ENCODE peak calls at places on chromosomes 13 and 19, in four cellular contexts. W is GM23248; I is iPS-NIHi11; Q is stimulated activated CD8-positive, alpha-beta memory T cell treated with anti-CD3 and anti-CD28 coated beads, Interleukin-2, amount 100 ng/mL, for 1 hour. S is an unnamed sample.

GRCh38 chr19:5001547-5002131 is 32.7 kb downstream of the KDM4B start:
- DNase-seq in W (peak; percentile 81), I (peak; percentile 78), Q (no peak), S (no peak)

GRCh38 chr13:112184261-112184660 is 117.3 kb downstream of the SOX1 start:
- DNase-seq in W (no peak), I (no peak), Q (no peak), S (no peak)

GRCh38 chr19:13684021-13684420 is 80.3 kb upstream of the MRI1 start:
- DNase-seq in W (no peak), I (no peak), Q (no peak), S (no peak)

GRCh38 chr13:39051157-39051556 is 12.9 kb downstream of the NHLRC3 start:
- DNase-seq in W (peak; percentile 69), I (peak; percentile 12), Q (no peak), S (no peak)

GRCh38 chr19:50607874-50608785 is 31.6 kb downstream of the SYT3 start:
- DNase-seq in W (peak; percentile 73), I (peak; percentile 89), Q (peak; percentile 24), S (peak; percentile 8)

GRCh38 chr13:53637971-53638547 is 609.4 kb downstream of the OLFM4 start:
- DNase-seq in W (no peak), I (no peak), Q (no peak), S (no peak)

GRCh38 chr19:51514866-51515481 is 13.4 kb upstream of the SIGLEC12 start:
- DNase-seq in W (peak; percentile 65), I (peak; percentile 67), Q (no peak), S (peak; percentile 7)

GRCh38 chr13:95301135-95301946 is at the start of gene ABCC4:
- DNase-seq in W (peak; percentile 90), I (peak; percentile 92), Q (peak; percentile 2), S (peak; percentile 27)

GRCh38 chr13:82323101-82323500 is 1559.2 kb downstream of the SLITRK1 start:
- DNase-seq in W (no peak), I (no peak), Q (no peak), S (no peak)

GRCh38 chr13:41257535-41257934 is 5.8 kb downstream of the MTRF1 start:
- DNase-seq in W (no peak), I (no peak), Q (no peak), S (no peak)

GRCh38 chr13:22064854-22065646 is 394.2 kb downstream of the FGF9 start:
- DNase-seq in W (no peak), I (no peak), Q (no peak), S (no peak)

GRCh38 chr13:31761951-31762350 is 22.6 kb downstream of the RXFP2 start:
- DNase-seq in W (peak; percentile 69), I (no peak), Q (no peak), S (no peak)

GRCh38 chr13:94020833-94021232 is 458.6 kb downstream of the DCT start:
- DNase-seq in W (peak; percentile 65), I (no peak), Q (no peak), S (no peak)

GRCh38 chr19:14772467-14772866 is 5.9 kb downstream of the ADGRE2 start:
- DNase-seq in W (no peak), I (no peak), Q (no peak), S (no peak)

GRCh38 chr19:47512183-47512947 is 2.5 kb downstream of the NAPA start:
- DNase-seq in W (peak; percentile 79), I (no peak), Q (no peak), S (no peak)

GRCh38 chr19:46660601-46661019 is 372 bp downstream of the DACT3 start:
- DNase-seq in W (no peak), I (no peak), Q (no peak), S (no peak)

GRCh38 chr19:16614941-16615340 is 13.1 kb downstream of the MED26 start:
- DNase-seq in W (no peak), I (no peak), Q (no peak), S (no peak)

GRCh38 chr19:46573679-46574522 is 27.2 kb upstream of the CALM3 start:
- DNase-seq in W (no peak), I (no peak), Q (no peak), S (no peak)

GRCh38 chr13:74695021-74695800 is 561.0 kb upstream of the KLF12 start:
- DNase-seq in W (peak; percentile 32), I (no peak), Q (no peak), S (no peak)

GRCh38 chr13:113474179-113474578 is 16.3 kb downstream of the DCUN1D2 start:
- DNase-seq in W (peak; percentile 23), I (no peak), Q (no peak), S (no peak)

GRCh38 chr13:25756916-25757315 is 294.9 kb downstream of the SHISA2 start:
- DNase-seq in W (no peak), I (peak; percentile 45), Q (no peak), S (no peak)

GRCh38 chr19:45475537-45476348 is 7.9 kb downstream of the FOSB start:
- DNase-seq in W (peak; percentile 41), I (no peak), Q (no peak), S (no peak)

GRCh38 chr19:43809762-43810696 is 7.8 kb upstream of the LYPD5 start:
- DNase-seq in W (peak; percentile 77), I (peak; percentile 41), Q (no peak), S (peak; percentile 32)

GRCh38 chr13:113121183-113121927 is 1.2 kb upstream of the F10 start:
- DNase-seq in W (no peak), I (no peak), Q (no peak), S (no peak)

GRCh38 chr19:51440846-51441409 is 17.3 kb downstream of the SIGLEC8 start:
- DNase-seq in W (peak; percentile 35), I (no peak), Q (no peak), S (no peak)

GRCh38 chr13:44506719-44507118 is 69.4 kb downstream of the TSC22D1 start:
- DNase-seq in W (no peak), I (no peak), Q (no peak), S (no peak)

GRCh38 chr13:34758628-34759027 is 183.4 kb upstream of the NBEA start:
- DNase-seq in W (no peak), I (no peak), Q (no peak), S (no peak)

GRCh38 chr13:21175656-21176194 is 627 bp downstream of the SKA3 start:
- DNase-seq in W (peak; percentile 53), I (no peak), Q (no peak), S (no peak)

GRCh38 chr13:48492123-48493075 is 40.5 kb downstream of the RCBTB2 start:
- DNase-seq in W (peak; percentile 90), I (no peak), Q (peak; percentile 40), S (no peak)

GRCh38 chr19:16381756-16382401 is 57.3 kb downstream of the KLF2 start:
- DNase-seq in W (peak; percentile 97), I (no peak), Q (no peak), S (no peak)

GRCh38 chr19:45446295-45446694 is 21.5 kb upstream of the FOSB start:
- DNase-seq in W (peak; percentile 66), I (peak; percentile 12), Q (no peak), S (no peak)

GRCh38 chr19:55368701-55369563 is 1.3 kb downstream of the IL11 start:
- DNase-seq in W (peak; percentile 93), I (peak; percentile 79), Q (no peak), S (no peak)

GRCh38 chr19:42477117-42477516 is 34.4 kb upstream of the CXCL17 start:
- DNase-seq in W (no peak), I (no peak), Q (no peak), S (no peak)

GRCh38 chr13:36862002-36862706 is 43.1 kb downstream of the RFXAP start:
- DNase-seq in W (peak; percentile 7), I (no peak), Q (no peak), S (no peak)

GRCh38 chr19:15453091-15453498 is 3.3 kb upstream of the WIZ start:
- DNase-seq in W (peak; percentile 63), I (peak; percentile 61), Q (no peak), S (no peak)

S was measured in AG04450.